ENCODE peak calls at places on chromosomes 3 and 15, in four cellular contexts. P is T-helper 1 cell, I is HuH-7, R is fibroblast of the aortic adventitia. Y is an unnamed sample.
A peak's percentile ranks its signal among the peaks of the same experiment; 100 is the strongest.

GRCh38 chr15:77067691-77068367 is 3.1 kb downstream of the TSPAN3 start:
- DNase-seq in I (no peak), P (no peak), R (no peak), Y (no peak)

GRCh38 chr3:142087676-142088075 is 61.7 kb downstream of the TFDP2 start:
- DNase-seq in P (no peak), R (peak; percentile 29), I (no peak), Y (no peak)

GRCh38 chr15:80036067-80036466 is 23.4 kb upstream of the ZFAND6 start:
- DNase-seq in P (no peak), R (no peak), I (no peak), Y (no peak)

GRCh38 chr3:58690490-58690889 is 23.9 kb upstream of the FAM3D start:
- DNase-seq in P (no peak), I (no peak), R (no peak), Y (no peak)

GRCh38 chr3:52216585-52217408 is 8.6 kb downstream of the TLR9 start:
- DNase-seq in P (peak; percentile 32), R (peak; percentile 94), I (no peak), Y (no peak)

GRCh38 chr15:92677998-92678397 is 22.4 kb upstream of the FAM174B start:
- DNase-seq in I (no peak), P (no peak), R (no peak), Y (no peak)

GRCh38 chr3:117786339-117786738 is 1076.8 kb downstream of the TUSC7 start:
- DNase-seq in P (no peak), I (no peak), R (no peak), Y (no peak)

GRCh38 chr15:80694624-80695098 is 449 bp upstream of the ABHD17C start:
- DNase-seq in R (peak; percentile 63), P (peak; percentile 1), I (peak; percentile 49), Y (no peak)

GRCh38 chr15:42679285-42680141 is 57.4 kb downstream of the CDAN1 start:
- DNase-seq in R (no peak), I (no peak), P (no peak), Y (no peak)

GRCh38 chr3:158097141-158097540 is 9.1 kb downstream of the SHOX2 start:
- DNase-seq in R (no peak), I (no peak), P (no peak), Y (no peak)

GRCh38 chr15:95175914-95176658 is 944.7 kb downstream of the MCTP2 start:
- DNase-seq in R (peak; percentile 29), I (no peak), P (no peak), Y (no peak)

GRCh38 chr15:99096173-99096893 is 8.5 kb upstream of the SYNM start:
- DNase-seq in P (no peak), I (no peak), R (no peak), Y (no peak)